ENCODE peak calls at places on chromosomes 4 and X, in seven cellular contexts. Z is T-helper 2 cell; W is stimulated activated naive CD8-positive, alpha-beta T cell treated with anti-CD3 and anti-CD28 coated beads, Interleukin-15, Interleukin-2, amounts not matched to agents 100 U/mL and 50 U/mL, for 24 hours; U is mucosa of descending colon; C is transverse colon; I is RKO; K is Caco-2. X is an unnamed sample.

GRCh38 chr4:155005395-155006087 is 202.9 kb upstream of the NPY2R start:
- DNase-seq in Z (no peak), W (no peak), U (no peak), C (no peak), I (peak), K (no peak), X (no peak)

GRCh38 chrX:134172588-134173259 is 64.3 kb upstream of the CCDC160 start:
- DNase-seq in Z (peak), W (peak), U (no peak), C (peak), I (no peak), K (no peak), X (peak)

GRCh38 chr4:165052627-165053026 is 1.0 kb upstream of the TRIM75 start:
- DNase-seq in Z (no peak), W (no peak), U (no peak), C (no peak), I (no peak), K (no peak), X (no peak)

GRCh38 chrX:15751160-15751819 is 13.2 kb downstream of the CA5B start:
- DNase-seq in Z (peak), W (no peak), U (no peak), C (no peak), I (no peak), K (no peak), X (no peak)

GRCh38 chrX:153818571-153819397 is 11.6 kb downstream of the PDZD4 start:
- DNase-seq in Z (peak), W (peak), U (peak), C (peak), I (no peak), K (no peak), X (no peak)

GRCh38 chr4:3197366-3198105 is 51.4 kb upstream of the MSANTD1 start:
- DNase-seq in Z (no peak), W (no peak), U (no peak), C (no peak), I (no peak), K (no peak), X (no peak)

GRCh38 chr4:173176010-173176409 is 7.4 kb downstream of the GALNT7 start:
- DNase-seq in Z (no peak), W (no peak), U (no peak), C (no peak), I (no peak), K (no peak), X (no peak)

GRCh38 chr4:153495480-153496206 is 29.5 kb downstream of the TMEM131L start:
- DNase-seq in Z (no peak), W (no peak), U (no peak), C (no peak), I (no peak), K (no peak), X (no peak)

GRCh38 chr4:138898282-138898681 is 117.3 kb upstream of the NOCT start:
- DNase-seq in Z (no peak), W (no peak), U (no peak), C (no peak), I (no peak), K (peak), X (no peak)

GRCh38 chrX:103309860-103310591 is 764 bp downstream of the BEX2 start:
- DNase-seq in Z (no peak), W (no peak), U (peak), C (no peak), I (no peak), K (no peak), X (peak)

GRCh38 chrX:10900585-10901289 is 210.4 kb upstream of the HCCS start:
- DNase-seq in Z (no peak), W (no peak), U (no peak), C (no peak), I (no peak), K (peak), X (no peak)

GRCh38 chr4:85228264-85228663 is 246.7 kb upstream of the ARHGAP24 start:
- DNase-seq in Z (no peak), W (no peak), U (no peak), C (no peak), I (no peak), K (no peak), X (no peak)

GRCh38 chr4:113263274-113263673 is 213.8 kb downstream of the ANK2 start:
- DNase-seq in Z (no peak), W (no peak), U (no peak), C (no peak), I (no peak), K (no peak), X (no peak)

GRCh38 chr4:133969202-133969873 is 232.3 kb downstream of the PABPC4L start:
- DNase-seq in Z (no peak), W (no peak), U (no peak), C (no peak), I (peak), K (no peak), X (no peak)

GRCh38 chr4:39353478-39354177 is 12.5 kb downstream of the RFC1 start:
- DNase-seq in Z (peak), W (no peak), U (peak), C (no peak), I (no peak), K (no peak), X (no peak)

GRCh38 chr4:184397516-184398163 is 76.7 kb downstream of the IRF2 start:
- DNase-seq in Z (no peak), W (no peak), U (no peak), C (no peak), I (no peak), K (no peak), X (no peak)

GRCh38 chrX:83934220-83934619 is 73.3 kb downstream of the CYLC1 start:
- DNase-seq in Z (no peak), W (no peak), U (no peak), C (no peak), I (peak), K (no peak), X (no peak)

GRCh38 chrX:96004386-96004785 is 680.3 kb upstream of the DIAPH2 start:
- DNase-seq in Z (no peak), W (no peak), U (no peak), C (no peak), I (peak), K (no peak), X (no peak)

GRCh38 chr4:40570348-40571077 is 59.2 kb downstream of the RBM47 start:
- DNase-seq in Z (no peak), W (no peak), U (no peak), C (no peak), I (no peak), K (no peak), X (no peak)

GRCh38 chr4:139568206-139568969 is 12.4 kb upstream of the SETD7 start:
- DNase-seq in Z (no peak), W (no peak), U (no peak), C (no peak), I (no peak), K (peak), X (no peak)

GRCh38 chr4:89268572-89269180 is 38.9 kb downstream of the GPRIN3 start:
- DNase-seq in Z (no peak), W (no peak), U (no peak), C (no peak), I (no peak), K (no peak), X (no peak)

GRCh38 chrX:123920065-123920785 is 41.3 kb upstream of the STAG2 start:
- DNase-seq in Z (no peak), W (no peak), U (no peak), C (no peak), I (peak), K (no peak), X (no peak)

GRCh38 chr4:104128031-104128849 is 366.5 kb downstream of the CXXC4 start:
- DNase-seq in Z (no peak), W (no peak), U (no peak), C (no peak), I (no peak), K (no peak), X (no peak)

GRCh38 chr4:8906991-8907595 is 35.5 kb upstream of the HMX1 start:
- DNase-seq in Z (no peak), W (no peak), U (no peak), C (peak), I (no peak), K (peak), X (no peak)

GRCh38 chr4:951594-952468 is 19.6 kb downstream of the TMEM175 start:
- DNase-seq in Z (no peak), W (no peak), U (no peak), C (no peak), I (no peak), K (peak), X (no peak)

GRCh38 chr4:87489678-87490077 is 39.5 kb downstream of the SPARCL1 start:
- DNase-seq in Z (no peak), W (no peak), U (no peak), C (no peak), I (no peak), K (no peak), X (no peak)

GRCh38 chrX:119783026-119783425 is 8.4 kb downstream of the RPL39 start:
- DNase-seq in Z (no peak), W (no peak), U (no peak), C (no peak), I (no peak), K (no peak), X (no peak)

GRCh38 chr4:156329779-156330178 is 376.1 kb upstream of the CTSO start:
- DNase-seq in Z (no peak), W (no peak), U (no peak), C (no peak), I (no peak), K (no peak), X (no peak)

GRCh38 chrX:39144965-39145364 is 343.7 kb downstream of the MID1IP1 start:
- DNase-seq in Z (no peak), W (no peak), U (no peak), C (no peak), I (no peak), K (no peak), X (no peak)

GRCh38 chr4:111066887-111067286 is 444.0 kb upstream of the PITX2 start:
- DNase-seq in Z (no peak), W (no peak), U (no peak), C (no peak), I (peak), K (no peak), X (no peak)

GRCh38 chr4:87574996-87575395 is 33.3 kb upstream of the DSPP start:
- DNase-seq in Z (no peak), W (no peak), U (no peak), C (no peak), I (no peak), K (no peak), X (no peak)

GRCh38 chr4:177596035-177596434 is 153.8 kb upstream of the AGA start:
- DNase-seq in Z (no peak), W (peak), U (no peak), C (no peak), I (peak), K (no peak), X (peak)

GRCh38 chr4:6746721-6747689 is 31.0 kb downstream of the BLOC1S4 start:
- DNase-seq in Z (no peak), W (no peak), U (peak), C (peak), I (no peak), K (no peak), X (peak)

GRCh38 chr4:29113960-29114359 is 1606.2 kb upstream of the PCDH7 start:
- DNase-seq in Z (no peak), W (no peak), U (no peak), C (no peak), I (no peak), K (no peak), X (no peak)

GRCh38 chrX:136967965-136968364 is 65.8 kb downstream of the GPR101 start:
- DNase-seq in Z (no peak), W (no peak), U (no peak), C (no peak), I (no peak), K (no peak), X (no peak)

GRCh38 chr4:88166608-88167007 is 8.2 kb upstream of the ABCG2 start:
- DNase-seq in Z (no peak), W (no peak), U (no peak), C (no peak), I (no peak), K (no peak), X (no peak)

GRCh38 chrX:151183912-151184565 is 7.7 kb downstream of the GPR50 start:
- DNase-seq in Z (no peak), W (no peak), U (no peak), C (no peak), I (no peak), K (no peak), X (no peak)

X was measured in pancreas.